ENCODE peak calls at places on chromosomes 4 and X, in four cellular contexts. D is aorta, E is HFF-Myc, R is ovary. S is an unnamed sample.

GRCh38 chr4:795726-796119 is 30.2 kb downstream of the CPLX1 start:
- DNase-seq in D (peak; percentile 26), E (no peak), R (no peak), S (no peak)

GRCh38 chr4:42282081-42282901 is 115.0 kb upstream of the SHISA3 start:
- DNase-seq in D (no peak), E (peak; percentile 24), R (peak; percentile 25), S (peak; percentile 69)

GRCh38 chr4:176794151-176794550 is 1.4 kb upstream of the VEGFC start:
- DNase-seq in D (no peak), E (peak; percentile 83), R (no peak), S (no peak)

GRCh38 chr4:10607206-10607605 is 77.4 kb downstream of the CLNK start:
- DNase-seq in D (no peak), E (no peak), R (no peak), S (no peak)

GRCh38 chrX:53186363-53186762 is 38.6 kb downstream of the KDM5C start:
- DNase-seq in D (no peak), E (no peak), R (no peak), S (no peak)

GRCh38 chr4:138727704-138728103 is 287.9 kb upstream of the NOCT start:
- DNase-seq in D (no peak), E (no peak), R (no peak), S (no peak)

GRCh38 chr4:109389367-109390118 is 44.1 kb upstream of the SEC24B start:
- DNase-seq in D (no peak), E (no peak), R (peak; percentile 27), S (no peak)

GRCh38 chrX:136671006-136671610 is 23.1 kb downstream of the CD40LG start:
- DNase-seq in D (no peak), E (no peak), R (no peak), S (no peak)

GRCh38 chr4:64174247-64174882 is 234.9 kb downstream of the TECRL start:
- DNase-seq in D (no peak), E (no peak), R (no peak), S (no peak)

GRCh38 chrX:819684-820083 is 189.1 kb downstream of the SHOX start:
- DNase-seq in D (no peak), E (no peak), R (no peak), S (no peak)

GRCh38 chr4:174753031-174753430 is 76.0 kb downstream of the GLRA3 start:
- DNase-seq in D (no peak), E (no peak), R (no peak), S (no peak)

GRCh38 chr4:133188433-133189175 is 39.5 kb downstream of the PCDH10 start:
- DNase-seq in D (no peak), E (no peak), R (no peak), S (no peak)

GRCh38 chrX:110409925-110410324 is 51.3 kb downstream of the RTL9 start:
- DNase-seq in D (no peak), E (no peak), R (no peak), S (no peak)

GRCh38 chr4:94285666-94286065 is 57.0 kb downstream of the HPGDS start:
- DNase-seq in D (no peak), E (no peak), R (no peak), S (no peak)

GRCh38 chr4:84887824-84888223 is 78.7 kb downstream of the WDFY3 start:
- DNase-seq in D (no peak), E (no peak), R (no peak), S (no peak)

GRCh38 chr4:106329027-106329618 is 12.8 kb downstream of the AIMP1 start:
- DNase-seq in D (no peak), E (no peak), R (no peak), S (no peak)

GRCh38 chrX:30364229-30364628 is 55.0 kb upstream of the NR0B1 start:
- DNase-seq in D (no peak), E (no peak), R (no peak), S (no peak)

GRCh38 chrX:72062890-72063289 is 68.8 kb downstream of the RTL5 start:
- DNase-seq in D (peak; percentile 63), E (no peak), R (peak; percentile 82), S (peak; percentile 68)

DNA sequence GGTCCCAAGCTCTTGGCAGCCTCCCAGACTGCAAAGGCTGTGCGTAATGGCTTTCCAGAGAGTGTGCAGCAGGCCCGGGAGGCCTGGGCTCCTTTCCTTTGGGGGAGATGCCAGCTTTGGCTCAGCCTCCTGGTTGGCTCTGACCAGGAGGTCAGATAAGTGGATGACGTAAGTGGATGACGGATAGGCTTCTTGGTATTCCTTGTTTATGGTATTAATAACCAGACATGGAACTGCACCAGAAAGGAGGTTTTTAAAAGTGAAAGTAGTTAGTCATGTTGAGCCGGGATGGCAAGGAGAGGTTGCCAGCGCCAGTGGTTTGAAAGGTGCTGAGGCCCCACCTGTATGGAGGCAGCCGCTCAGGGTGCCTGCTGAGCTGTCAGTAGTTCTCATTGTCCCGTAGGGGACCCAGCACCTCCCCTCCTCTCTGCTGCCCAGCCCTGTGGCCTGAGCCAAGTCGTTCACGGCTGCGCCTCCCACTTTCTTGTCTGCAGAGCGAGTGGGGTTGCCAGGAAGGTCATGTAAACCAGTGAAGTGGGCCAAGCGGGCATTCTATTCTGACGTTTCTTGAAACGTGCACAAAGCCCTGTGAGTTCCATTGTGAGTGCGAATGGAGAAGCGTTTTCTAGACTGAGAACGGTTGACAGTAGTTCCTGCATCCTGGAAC is 28.7 kb upstream of the STOX2 start:
- DNase-seq in D (peak; percentile 83), E (no peak), R (peak; percentile 98), S (peak; percentile 84)
- H3K4me3 ChIP-seq in D (no peak overlapping the region), E (no peak overlapping the region), R (peak overlapping the region; percentile 45), S (peak overlapping the region; percentile 49)

DNA sequence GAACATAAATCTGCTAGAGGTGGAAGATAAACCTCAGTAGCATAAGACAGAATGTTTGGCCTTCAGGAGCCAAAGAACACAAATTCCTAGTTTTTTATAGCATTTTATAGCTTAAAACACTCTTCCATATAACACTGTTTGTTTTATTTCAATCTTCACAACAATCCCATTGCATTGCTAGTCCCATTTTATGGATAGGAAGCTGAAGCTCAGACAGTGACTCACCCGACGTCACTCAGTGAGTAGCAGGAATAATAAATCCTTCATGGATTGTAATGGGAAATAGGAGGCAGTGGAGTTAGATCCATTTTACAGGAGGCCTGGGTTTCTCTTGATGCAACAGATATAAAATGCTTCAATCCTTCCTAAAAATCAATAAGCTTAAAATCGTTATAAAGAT is 217.5 kb downstream of the RAB28 start:
- DNase-seq in D (no peak), E (no peak), R (no peak), S (no peak)
- H3K4me3 ChIP-seq in D (no peak overlapping the region), E (no peak overlapping the region), R (no peak overlapping the region), S (no peak overlapping the region)

GRCh38 chrX:17025903-17026302 is 79.4 kb downstream of the REPS2 start:
- DNase-seq in D (no peak), E (no peak), R (no peak), S (no peak)

GRCh38 chrX:17024896-17025295 is 78.4 kb downstream of the REPS2 start:
- DNase-seq in D (no peak), E (no peak), R (no peak), S (no peak)

GRCh38 chrX:17020828-17021821 is 74.7 kb downstream of the REPS2 start:
- DNase-seq in D (no peak), E (no peak), R (no peak), S (no peak)

GRCh38 chrX:17022205-17022604 is 75.7 kb downstream of the REPS2 start:
- DNase-seq in D (no peak), E (peak; percentile 76), R (no peak), S (no peak)

GRCh38 chrX:17023670-17024069 is 77.2 kb downstream of the REPS2 start:
- DNase-seq in D (no peak), E (no peak), R (no peak), S (no peak)
- H3K4me3 ChIP-seq in D (no peak overlapping the region), E (no peak overlapping the region), R (no peak overlapping the region), S (no peak overlapping the region)

GRCh38 chr4:122666527-122667245 is 45.8 kb upstream of the IL21 start:
- DNase-seq in D (no peak), E (peak; percentile 88), R (no peak), S (no peak)
- H3K4me3 ChIP-seq in D (no peak overlapping the region), E (no peak overlapping the region), R (no peak overlapping the region), S (no peak overlapping the region)

GRCh38 chrX:13369541-13370140 is 49.8 kb upstream of the ATXN3L start:
- DNase-seq in D (no peak), E (no peak), R (no peak), S (no peak)
- H3K4me3 ChIP-seq in D (no peak overlapping the region), E (no peak overlapping the region), R (no peak overlapping the region), S (no peak overlapping the region)

DNA sequence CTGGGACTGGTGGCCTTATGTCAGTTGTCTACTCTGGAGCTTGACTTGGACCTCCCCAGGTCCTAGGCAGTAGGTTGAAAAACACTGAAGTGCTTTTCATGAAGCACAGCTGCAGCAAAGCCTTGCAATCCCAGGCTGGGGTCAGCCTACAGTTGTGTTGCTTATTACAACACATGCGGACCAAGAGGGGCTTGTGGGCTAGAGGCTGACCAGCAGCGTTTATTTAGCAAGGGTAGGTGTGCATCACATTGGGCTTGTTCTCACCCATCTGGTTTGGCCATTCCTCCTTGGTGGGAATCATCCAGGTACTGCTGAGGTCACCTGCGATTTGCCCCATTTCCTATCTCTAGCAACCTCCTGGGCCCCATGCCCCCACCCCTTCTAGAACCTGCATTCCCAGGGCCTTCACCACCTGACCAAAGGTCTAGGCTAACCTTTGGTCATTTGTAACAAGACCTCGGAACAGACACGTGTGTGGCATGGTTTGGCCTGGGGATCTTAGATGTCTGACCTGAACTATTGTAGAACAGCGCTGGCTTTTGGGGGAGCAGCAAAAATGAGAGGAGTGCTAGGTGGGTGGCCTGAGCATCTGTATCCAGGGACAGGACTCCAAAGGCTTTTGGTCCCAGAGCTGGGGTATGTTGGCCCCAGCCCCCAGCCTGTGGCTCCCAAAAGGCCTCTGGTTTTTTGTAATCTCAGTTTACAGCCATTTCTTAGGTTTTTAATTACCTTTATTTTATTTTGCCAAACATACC is 3.0 kb downstream of the RPL10 start:
- DNase-seq in D (no peak), E (no peak), R (no peak), S (no peak)
- H3K4me3 ChIP-seq in D (no peak overlapping the region), E (peak overlapping the region; percentile 88), R (no peak overlapping the region), S (no peak overlapping the region)

GRCh38 chr4:102823897-102824296 is 3.5 kb downstream of the UBE2D3 start:
- DNase-seq in D (no peak), E (no peak), R (no peak), S (no peak)
- H3K4me3 ChIP-seq in D (no peak overlapping the region), E (peak overlapping the region; percentile 98), R (peak overlapping the region; percentile 93), S (peak overlapping the region; percentile 17)